ENCODE peak calls at places on chromosomes 11 and 22, in four cellular contexts. One of them, this sample, is unnamed.

GRCh38 chr22:39215430-39216142 is 29.2 kb downstream of the PDGFB start:
- DNase-seq in stimulated activated CD4-positive, alpha-beta T cell treated with anti-CD3 and anti-CD28 coated beads, Interleukin-4, amount 100 ng/mL, for 4 hours: no peak
- DNase-seq in GM13977: peak
- DNase-seq in cardiac fibroblast: no peak
- DNase-seq in this sample: peak

GRCh38 chr11:12129227-12129626 is 18.8 kb downstream of the MICAL2 start:
- DNase-seq in cardiac fibroblast: no peak
- DNase-seq in GM13977: no peak
- DNase-seq in stimulated activated CD4-positive, alpha-beta T cell treated with anti-CD3 and anti-CD28 coated beads, Interleukin-4, amount 100 ng/mL, for 4 hours: no peak
- DNase-seq in this sample: no peak

GRCh38 chr11:58524232-58525036 is 16.5 kb upstream of the OR5B21 start:
- DNase-seq in stimulated activated CD4-positive, alpha-beta T cell treated with anti-CD3 and anti-CD28 coated beads, Interleukin-4, amount 100 ng/mL, for 4 hours: peak
- DNase-seq in GM13977: peak
- DNase-seq in cardiac fibroblast: peak
- DNase-seq in this sample: peak

GRCh38 chr22:29096736-29097669 is 24.2 kb downstream of the KREMEN1 start:
- DNase-seq in cardiac fibroblast: peak
- DNase-seq in stimulated activated CD4-positive, alpha-beta T cell treated with anti-CD3 and anti-CD28 coated beads, Interleukin-4, amount 100 ng/mL, for 4 hours: no peak
- DNase-seq in GM13977: no peak
- DNase-seq in this sample: no peak

GRCh38 chr11:45092901-45093760 is 53.3 kb upstream of the PRDM11 start:
- DNase-seq in stimulated activated CD4-positive, alpha-beta T cell treated with anti-CD3 and anti-CD28 coated beads, Interleukin-4, amount 100 ng/mL, for 4 hours: no peak
- DNase-seq in GM13977: no peak
- DNase-seq in cardiac fibroblast: peak
- DNase-seq in this sample: peak

GRCh38 chr11:68934666-68935065 is 31.0 kb downstream of the IGHMBP2 start:
- DNase-seq in stimulated activated CD4-positive, alpha-beta T cell treated with anti-CD3 and anti-CD28 coated beads, Interleukin-4, amount 100 ng/mL, for 4 hours: no peak
- DNase-seq in cardiac fibroblast: no peak
- DNase-seq in GM13977: no peak
- DNase-seq in this sample: no peak

GRCh38 chr11:41950470-41951143 is 491.2 kb upstream of the LRRC4C start:
- DNase-seq in stimulated activated CD4-positive, alpha-beta T cell treated with anti-CD3 and anti-CD28 coated beads, Interleukin-4, amount 100 ng/mL, for 4 hours: no peak
- DNase-seq in GM13977: no peak
- DNase-seq in cardiac fibroblast: no peak
- DNase-seq in this sample: no peak

GRCh38 chr22:28855355-28856094 is 27.8 kb upstream of the ZNRF3 start:
- DNase-seq in GM13977: peak
- DNase-seq in stimulated activated CD4-positive, alpha-beta T cell treated with anti-CD3 and anti-CD28 coated beads, Interleukin-4, amount 100 ng/mL, for 4 hours: peak
- DNase-seq in cardiac fibroblast: peak
- DNase-seq in this sample: peak

GRCh38 chr11:86063536-86063935 is 5.3 kb downstream of the PICALM start:
- DNase-seq in cardiac fibroblast: peak
- DNase-seq in stimulated activated CD4-positive, alpha-beta T cell treated with anti-CD3 and anti-CD28 coated beads, Interleukin-4, amount 100 ng/mL, for 4 hours: no peak
- DNase-seq in GM13977: no peak
- DNase-seq in this sample: no peak

GRCh38 chr11:17000987-17001386 is 13.2 kb downstream of the PLEKHA7 start:
- DNase-seq in stimulated activated CD4-positive, alpha-beta T cell treated with anti-CD3 and anti-CD28 coated beads, Interleukin-4, amount 100 ng/mL, for 4 hours: no peak
- DNase-seq in cardiac fibroblast: no peak
- DNase-seq in GM13977: no peak
- DNase-seq in this sample: no peak

GRCh38 chr11:67238894-67239794 is 27.1 kb upstream of the GRK2 start:
- DNase-seq in cardiac fibroblast: peak
- DNase-seq in GM13977: no peak
- DNase-seq in stimulated activated CD4-positive, alpha-beta T cell treated with anti-CD3 and anti-CD28 coated beads, Interleukin-4, amount 100 ng/mL, for 4 hours: no peak
- DNase-seq in this sample: no peak

GRCh38 chr22:28132466-28132865 is 213.4 kb upstream of the PITPNB start:
- DNase-seq in GM13977: no peak
- DNase-seq in stimulated activated CD4-positive, alpha-beta T cell treated with anti-CD3 and anti-CD28 coated beads, Interleukin-4, amount 100 ng/mL, for 4 hours: no peak
- DNase-seq in cardiac fibroblast: no peak
- DNase-seq in this sample: no peak

GRCh38 chr22:40668611-40669390 is 10.5 kb upstream of the MCHR1 start:
- DNase-seq in GM13977: no peak
- DNase-seq in cardiac fibroblast: peak
- DNase-seq in stimulated activated CD4-positive, alpha-beta T cell treated with anti-CD3 and anti-CD28 coated beads, Interleukin-4, amount 100 ng/mL, for 4 hours: no peak
- DNase-seq in this sample: no peak

GRCh38 chr22:22099833-22100812 is 117.5 kb upstream of the TOP3B start:
- DNase-seq in cardiac fibroblast: peak
- DNase-seq in stimulated activated CD4-positive, alpha-beta T cell treated with anti-CD3 and anti-CD28 coated beads, Interleukin-4, amount 100 ng/mL, for 4 hours: no peak
- DNase-seq in GM13977: no peak
- DNase-seq in this sample: peak

GRCh38 chr22:27139935-27140493 is 482.6 kb downstream of the MIAT start:
- DNase-seq in GM13977: no peak
- DNase-seq in stimulated activated CD4-positive, alpha-beta T cell treated with anti-CD3 and anti-CD28 coated beads, Interleukin-4, amount 100 ng/mL, for 4 hours: no peak
- DNase-seq in cardiac fibroblast: peak
- DNase-seq in this sample: no peak

GRCh38 chr22:25485626-25486545 is 78.6 kb upstream of the GRK3 start:
- DNase-seq in GM13977: peak
- DNase-seq in stimulated activated CD4-positive, alpha-beta T cell treated with anti-CD3 and anti-CD28 coated beads, Interleukin-4, amount 100 ng/mL, for 4 hours: no peak
- DNase-seq in cardiac fibroblast: no peak
- DNase-seq in this sample: no peak

GRCh38 chr11:124754309-124754708 is 2.3 kb upstream of the VSIG2 start:
- DNase-seq in cardiac fibroblast: no peak
- DNase-seq in stimulated activated CD4-positive, alpha-beta T cell treated with anti-CD3 and anti-CD28 coated beads, Interleukin-4, amount 100 ng/mL, for 4 hours: no peak
- DNase-seq in GM13977: no peak
- DNase-seq in this sample: no peak

GRCh38 chr11:70643642-70644041 is 245.3 kb downstream of the CTTN start:
- DNase-seq in cardiac fibroblast: no peak
- DNase-seq in GM13977: peak
- DNase-seq in stimulated activated CD4-positive, alpha-beta T cell treated with anti-CD3 and anti-CD28 coated beads, Interleukin-4, amount 100 ng/mL, for 4 hours: no peak
- DNase-seq in this sample: no peak

GRCh38 chr11:62614275-62614674 is 1.2 kb downstream of the ROM1 start:
- DNase-seq in cardiac fibroblast: no peak
- DNase-seq in GM13977: no peak
- DNase-seq in stimulated activated CD4-positive, alpha-beta T cell treated with anti-CD3 and anti-CD28 coated beads, Interleukin-4, amount 100 ng/mL, for 4 hours: peak
- DNase-seq in this sample: no peak

GRCh38 chr11:75246006-75246672 is 5.6 kb downstream of the TPBGL start:
- DNase-seq in stimulated activated CD4-positive, alpha-beta T cell treated with anti-CD3 and anti-CD28 coated beads, Interleukin-4, amount 100 ng/mL, for 4 hours: no peak
- DNase-seq in cardiac fibroblast: no peak
- DNase-seq in GM13977: no peak
- DNase-seq in this sample: peak

GRCh38 chr11:26228778-26229177 is 103.2 kb upstream of the ANO3 start:
- DNase-seq in stimulated activated CD4-positive, alpha-beta T cell treated with anti-CD3 and anti-CD28 coated beads, Interleukin-4, amount 100 ng/mL, for 4 hours: no peak
- DNase-seq in GM13977: no peak
- DNase-seq in cardiac fibroblast: peak
- DNase-seq in this sample: no peak

GRCh38 chr11:65430406-65431217 is 8.0 kb downstream of the NEAT1 start:
- DNase-seq in GM13977: no peak
- DNase-seq in stimulated activated CD4-positive, alpha-beta T cell treated with anti-CD3 and anti-CD28 coated beads, Interleukin-4, amount 100 ng/mL, for 4 hours: no peak
- DNase-seq in cardiac fibroblast: peak
- DNase-seq in this sample: no peak

GRCh38 chr11:79312591-79313267 is 128.1 kb downstream of the TENM4 start:
- DNase-seq in GM13977: no peak
- DNase-seq in stimulated activated CD4-positive, alpha-beta T cell treated with anti-CD3 and anti-CD28 coated beads, Interleukin-4, amount 100 ng/mL, for 4 hours: no peak
- DNase-seq in cardiac fibroblast: peak
- DNase-seq in this sample: no peak

GRCh38 chr11:107501713-107502112 is 44.1 kb upstream of the CWF19L2 start:
- DNase-seq in GM13977: no peak
- DNase-seq in cardiac fibroblast: no peak
- DNase-seq in stimulated activated CD4-positive, alpha-beta T cell treated with anti-CD3 and anti-CD28 coated beads, Interleukin-4, amount 100 ng/mL, for 4 hours: no peak
- DNase-seq in this sample: no peak

GRCh38 chr22:47218671-47219070 is 456.2 kb downstream of the TBC1D22A start:
- DNase-seq in cardiac fibroblast: no peak
- DNase-seq in GM13977: no peak
- DNase-seq in stimulated activated CD4-positive, alpha-beta T cell treated with anti-CD3 and anti-CD28 coated beads, Interleukin-4, amount 100 ng/mL, for 4 hours: no peak
- DNase-seq in this sample: no peak

GRCh38 chr11:61959026-61959608 is 8.3 kb downstream of the FTH1 start:
- DNase-seq in GM13977: no peak
- DNase-seq in stimulated activated CD4-positive, alpha-beta T cell treated with anti-CD3 and anti-CD28 coated beads, Interleukin-4, amount 100 ng/mL, for 4 hours: no peak
- DNase-seq in cardiac fibroblast: no peak
- DNase-seq in this sample: peak

GRCh38 chr11:66857234-66857926 is 516 bp downstream of the LRFN4 start:
- DNase-seq in stimulated activated CD4-positive, alpha-beta T cell treated with anti-CD3 and anti-CD28 coated beads, Interleukin-4, amount 100 ng/mL, for 4 hours: no peak
- DNase-seq in cardiac fibroblast: no peak
- DNase-seq in GM13977: peak
- DNase-seq in this sample: peak

GRCh38 chr11:120562806-120563425 is 51.4 kb downstream of the GRIK4 start:
- DNase-seq in stimulated activated CD4-positive, alpha-beta T cell treated with anti-CD3 and anti-CD28 coated beads, Interleukin-4, amount 100 ng/mL, for 4 hours: no peak
- DNase-seq in cardiac fibroblast: no peak
- DNase-seq in GM13977: no peak
- DNase-seq in this sample: peak

GRCh38 chr11:36162909-36163434 is 126.3 kb downstream of the COMMD9 start:
- DNase-seq in stimulated activated CD4-positive, alpha-beta T cell treated with anti-CD3 and anti-CD28 coated beads, Interleukin-4, amount 100 ng/mL, for 4 hours: no peak
- DNase-seq in cardiac fibroblast: no peak
- DNase-seq in GM13977: no peak
- DNase-seq in this sample: no peak

GRCh38 chr11:1219446-1219835 is 3.4 kb upstream of the MUC5B start:
- DNase-seq in stimulated activated CD4-positive, alpha-beta T cell treated with anti-CD3 and anti-CD28 coated beads, Interleukin-4, amount 100 ng/mL, for 4 hours: no peak
- DNase-seq in cardiac fibroblast: no peak
- DNase-seq in GM13977: no peak
- DNase-seq in this sample: no peak

GRCh38 chr11:79249341-79249993 is 191.4 kb downstream of the TENM4 start:
- DNase-seq in stimulated activated CD4-positive, alpha-beta T cell treated with anti-CD3 and anti-CD28 coated beads, Interleukin-4, amount 100 ng/mL, for 4 hours: no peak
- DNase-seq in GM13977: no peak
- DNase-seq in cardiac fibroblast: peak
- DNase-seq in this sample: no peak

GRCh38 chr11:44506375-44507016 is 59.0 kb upstream of the CD82 start:
- DNase-seq in GM13977: no peak
- DNase-seq in stimulated activated CD4-positive, alpha-beta T cell treated with anti-CD3 and anti-CD28 coated beads, Interleukin-4, amount 100 ng/mL, for 4 hours: no peak
- DNase-seq in cardiac fibroblast: no peak
- DNase-seq in this sample: no peak